ENCODE peak calls at places on chromosomes 5 and 9, in five cellular contexts. P is astrocyte, B is A673, G is hepatocyte, S is GM12878. F is an unnamed sample.
A peak's percentile ranks its signal among the peaks of the same experiment; 100 is the strongest.

GRCh38 chr5:133735346-133735745 is 123.0 kb upstream of the FSTL4 start:
- DNase-seq in G (no peak), P (peak; percentile 64), S (no peak), B (no peak), F (peak; percentile 83)

GRCh38 chr5:64074533-64074932 is 91.1 kb upstream of the RNF180 start:
- DNase-seq in P (peak; percentile 14), B (peak; percentile 57), G (peak; percentile 61), S (no peak), F (peak; percentile 76)

GRCh38 chr5:140148508-140148907 is 22.8 kb downstream of the IGIP start:
- DNase-seq in P (no peak), S (no peak), G (peak; percentile 35), B (no peak), F (no peak)

GRCh38 chr9:121499427-121500164 is at the start of gene GGTA1:
- DNase-seq in G (peak; percentile 81), P (peak; percentile 36), B (peak; percentile 31), S (no peak), F (peak; percentile 32)

GRCh38 chr5:66612226-66612625 is 16.0 kb downstream of the MAST4 start:
- DNase-seq in P (no peak), S (no peak), B (no peak), G (no peak), F (no peak)

GRCh38 chr5:165161204-165161603 is 1655.8 kb downstream of the MAT2B start:
- DNase-seq in B (peak; percentile 25), P (no peak), S (no peak), G (no peak), F (no peak)

GRCh38 chr5:102523541-102524175 is 24.9 kb upstream of the SLCO6A1 start:
- DNase-seq in B (no peak), P (no peak), S (peak; percentile 42), G (no peak), F (no peak)

GRCh38 chr9:33850267-33850629 is 33.3 kb downstream of the UBE2R2 start:
- DNase-seq in G (no peak), P (no peak), B (no peak), S (no peak), F (no peak)

GRCh38 chr5:173639-174600 is 17.4 kb upstream of the LRRC14B start:
- DNase-seq in B (no peak), S (no peak), P (no peak), G (no peak), F (no peak)

GRCh38 chr5:147507480-147508126 is 2.3 kb downstream of the DPYSL3 start:
- DNase-seq in S (no peak), P (peak; percentile 78), G (no peak), B (no peak), F (peak; percentile 21)

GRCh38 chr5:100595152-100595811 is 60.1 kb downstream of the FAM174A start:
- DNase-seq in G (peak; percentile 72), S (no peak), B (peak; percentile 22), P (peak; percentile 97), F (peak; percentile 87)

GRCh38 chr5:24073097-24073496 is 565.7 kb downstream of the PRDM9 start:
- DNase-seq in S (no peak), G (no peak), P (no peak), B (no peak), F (peak; percentile 93)

GRCh38 chr9:110088099-110088498 is 119.9 kb downstream of the C9orf152 start:
- DNase-seq in P (no peak), B (peak; percentile 21), S (no peak), G (no peak), F (peak; percentile 9)

GRCh38 chr9:97046228-97046627 is 7.3 kb upstream of the CTSV start:
- DNase-seq in B (no peak), S (no peak), G (peak; percentile 81), P (peak; percentile 2), F (peak; percentile 97)

GRCh38 chr9:131111854-131112311 is 13.5 kb upstream of the NUP214 start:
- DNase-seq in G (no peak), B (no peak), P (no peak), S (no peak), F (no peak)

GRCh38 chr9:14913366-14913765 is 3.1 kb upstream of the FREM1 start:
- DNase-seq in S (no peak), B (no peak), G (no peak), P (no peak), F (no peak)

GRCh38 chr9:137813167-137813566 is 64.4 kb upstream of the CACNA1B start:
- DNase-seq in G (no peak), B (no peak), S (no peak), P (no peak), F (no peak)

GRCh38 chr9:15738011-15738410 is 185.2 kb downstream of the CCDC171 start:
- DNase-seq in B (peak; percentile 32), P (no peak), G (no peak), S (no peak), F (no peak)

GRCh38 chr5:135181653-135182052 is 147.6 kb upstream of the PITX1 start:
- DNase-seq in P (no peak), S (no peak), G (no peak), B (no peak), F (no peak)

GRCh38 chr9:23522952-23523351 is 303.1 kb downstream of the ELAVL2 start:
- DNase-seq in G (no peak), B (no peak), P (no peak), S (no peak), F (no peak)

GRCh38 chr5:6411141-6411540 is 32.8 kb upstream of the MED10 start:
- DNase-seq in S (no peak), B (peak; percentile 94), P (no peak), G (no peak), F (no peak)

GRCh38 chr5:124663101-124663506 is 83.3 kb downstream of the ZNF608 start:
- DNase-seq in B (no peak), S (no peak), G (no peak), P (no peak), F (no peak)

GRCh38 chr9:128245293-128246151 is 30.3 kb downstream of the GOLGA2 start:
- DNase-seq in B (no peak), P (peak; percentile 57), G (peak; percentile 79), S (no peak), F (no peak)

GRCh38 chr5:132103380-132103951 is 29.9 kb downstream of the CSF2 start:
- DNase-seq in S (peak; percentile 78), G (peak; percentile 78), P (peak; percentile 93), B (peak; percentile 48), F (peak; percentile 94)

GRCh38 chr5:124675921-124676846 is 70.3 kb downstream of the ZNF608 start:
- DNase-seq in P (no peak), G (no peak), B (no peak), S (no peak), F (no peak)

GRCh38 chr5:157918811-157919742 is 60.1 kb upstream of the CLINT1 start:
- DNase-seq in G (peak; percentile 45), B (peak; percentile 15), P (no peak), S (no peak), F (no peak)

GRCh38 chr9:121447341-121447834 is 52.3 kb downstream of the GGTA1 start:
- DNase-seq in S (no peak), G (no peak), P (peak; percentile 93), B (peak; percentile 56), F (no peak)

GRCh38 chr9:71692337-71692736 is 76.0 kb downstream of the CEMIP2 start:
- DNase-seq in B (peak; percentile 39), P (no peak), G (no peak), S (no peak), F (no peak)

GRCh38 chr5:158431369-158432029 is 572.6 kb upstream of the CLINT1 start:
- DNase-seq in P (peak; percentile 25), S (no peak), G (no peak), B (no peak), F (no peak)

GRCh38 chr5:57334475-57334874 is 148.1 kb downstream of the ACTBL2 start:
- DNase-seq in G (no peak), B (no peak), S (no peak), P (no peak), F (no peak)
- H3K27ac ChIP-seq in G (no peak overlapping the region), B (no peak overlapping the region), S (no peak overlapping the region), P (peak overlapping the region; percentile 6), F (peak overlapping the region; percentile 45)

DNA sequence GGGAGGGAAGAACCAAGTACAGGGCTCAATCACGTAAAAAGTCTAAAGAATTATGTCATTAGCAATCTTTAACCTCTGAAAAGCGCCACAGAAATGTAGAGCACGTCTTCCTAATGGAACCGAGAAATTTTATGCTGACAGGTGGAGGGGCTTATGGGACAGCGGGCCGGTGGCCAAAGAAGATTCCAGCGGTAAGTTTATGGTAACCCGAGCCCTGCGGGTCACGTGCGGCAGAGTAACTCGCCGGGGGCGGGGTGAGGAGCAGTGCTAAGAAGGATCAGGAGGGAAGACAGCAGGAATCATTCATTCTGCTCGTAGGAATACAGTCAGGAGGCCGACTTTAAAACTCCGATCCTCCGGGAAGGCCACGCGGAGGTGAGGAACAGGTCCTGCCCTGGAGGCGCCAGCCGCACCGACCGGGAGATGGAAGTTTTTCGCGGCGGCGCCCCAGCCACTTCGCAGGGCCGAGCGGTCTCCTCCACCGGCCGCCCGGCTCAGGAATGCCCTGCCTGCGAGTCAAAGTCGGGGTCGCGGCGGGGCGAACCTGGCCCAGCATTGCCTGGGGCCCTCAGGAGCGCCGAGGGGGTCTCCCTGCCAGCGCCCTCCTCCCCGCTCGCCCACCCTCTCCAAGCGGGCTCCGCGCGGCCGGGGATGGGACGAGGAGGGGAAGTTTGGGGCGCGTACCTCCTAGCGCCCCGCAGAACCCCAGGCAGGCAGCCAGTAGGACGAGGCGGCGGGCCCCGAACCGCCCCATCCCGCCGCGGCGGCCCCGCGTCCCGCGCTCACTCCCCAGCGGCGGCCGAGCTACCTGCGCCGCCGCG is 101.8 kb downstream of the ESM1 start:
- DNase-seq in S (no peak), P (peak; percentile 66), B (peak; percentile 63), G (peak; percentile 79), F (no peak)
- TF ChIP-seq EZH2 in S (peak; percentile 32), P (no peak), B (no peak), G (peak; percentile 84), F (no peak)

DNA sequence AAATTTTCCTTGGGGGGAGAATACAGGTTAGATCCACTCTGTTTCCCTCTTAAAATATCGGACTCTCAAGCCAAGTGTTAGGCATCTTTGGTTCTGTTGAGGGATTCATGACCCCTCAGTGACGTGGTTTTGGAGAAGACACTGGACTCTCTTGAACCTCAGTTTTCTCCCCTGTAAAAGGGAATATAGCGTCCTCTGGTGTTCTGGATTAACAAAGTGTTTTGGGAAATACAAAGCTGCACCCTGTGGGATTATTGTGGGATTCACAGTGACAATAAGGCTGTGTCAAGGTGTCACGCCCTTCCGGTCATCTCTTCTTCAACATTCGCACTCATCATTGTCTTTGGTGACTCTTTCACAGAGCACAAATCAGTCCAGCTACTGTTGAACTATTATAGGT is 139.0 kb downstream of the IRX1 start:
- DNase-seq in B (no peak), G (no peak), P (no peak), S (no peak), F (no peak)
- TF ChIP-seq CTCF in B (no peak), G (no peak), P (no peak), S (no peak), F (no peak)

DNA sequence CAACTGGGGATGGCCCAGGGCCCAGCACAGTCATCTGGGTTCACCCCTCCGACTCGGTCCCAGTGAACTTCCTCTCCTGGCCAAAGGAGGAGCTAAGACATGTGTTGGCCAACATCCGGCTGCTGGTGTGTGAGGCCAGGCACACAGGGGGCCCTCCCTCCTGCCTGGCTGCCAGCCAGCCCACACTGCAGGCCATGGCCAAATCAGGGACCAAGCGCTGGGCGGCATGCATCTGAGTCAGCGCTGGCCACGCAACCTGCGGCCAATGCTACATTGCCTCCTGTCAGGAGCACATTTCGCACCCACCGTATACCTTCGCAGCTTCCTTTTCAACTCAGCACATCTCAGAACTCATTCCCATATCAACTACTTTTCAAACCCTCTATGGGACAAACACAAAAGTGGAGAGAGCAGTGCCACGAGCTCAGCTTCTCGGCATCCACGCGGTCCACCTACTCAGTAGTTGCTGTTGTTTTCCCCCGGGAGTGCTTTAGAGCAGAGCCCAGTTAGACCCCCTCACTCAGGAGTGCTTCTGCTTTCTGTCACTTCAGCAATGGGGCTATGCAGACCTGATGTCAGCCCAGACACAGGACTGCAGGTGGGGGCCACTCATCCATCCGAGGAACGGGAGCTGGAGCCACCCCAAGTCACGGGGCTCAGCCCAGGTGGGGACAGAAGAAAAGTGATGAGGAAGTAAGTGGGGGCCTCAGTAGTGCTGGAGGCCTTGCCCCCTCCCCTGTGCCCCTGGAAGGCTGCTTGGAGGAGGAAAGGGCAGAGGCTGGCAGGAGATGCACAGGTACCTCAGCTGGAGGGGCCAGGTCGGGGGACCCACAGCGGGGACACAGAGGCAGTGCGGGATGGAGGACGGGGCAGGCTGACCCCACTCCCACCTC is 13.9 kb downstream of the NINJ1 start:
- DNase-seq in S (no peak), B (no peak), G (peak; percentile 85), P (peak; percentile 91), F (peak; percentile 85)
- H3K27ac ChIP-seq in S (no peak overlapping the region), B (no peak overlapping the region), G (peak overlapping the region; percentile 41), P (no peak overlapping the region), F (no peak overlapping the region)

F was measured in PC-3.